ENCODE peak calls at places on chromosomes 7 and 10, in five cellular contexts. N is HEK293T; F is nephron progenitor cell; E is cardiac muscle cell; Q is stimulated activated CD8-positive, alpha-beta memory T cell treated with anti-CD3 and anti-CD28 coated beads, Interleukin-15, amount 100 ng/mL, for 24 hours. T is an unnamed sample.

GRCh38 chr10:33600381-33600780 is 265.9 kb upstream of the NRP1 start:
- DNase-seq in N (no peak), F (no peak), E (no peak), Q (no peak), T (no peak)

GRCh38 chr7:2441430-2442058 is 34.7 kb downstream of the GRIFIN start:
- DNase-seq in N (no peak), F (no peak), E (no peak), Q (no peak), T (no peak)

GRCh38 chr10:103542764-103543616 is 49.5 kb downstream of the NEURL1 start:
- DNase-seq in N (peak), F (peak), E (peak), Q (no peak), T (peak)

GRCh38 chr7:85023066-85023687 is 163.7 kb downstream of the SEMA3D start:
- DNase-seq in N (no peak), F (peak), E (peak), Q (no peak), T (peak)

GRCh38 chr7:150977382-150978135 is 562 bp downstream of the KCNH2 start:
- DNase-seq in N (no peak), F (no peak), E (peak), Q (no peak), T (no peak)

GRCh38 chr10:17144757-17145156 is 15.1 kb upstream of the CUBN start:
- DNase-seq in N (no peak), F (no peak), E (no peak), Q (peak), T (no peak)

GRCh38 chr7:66682350-66683093 is 53.8 kb downstream of the KCTD7 start:
- DNase-seq in N (peak), F (no peak), E (peak), Q (no peak), T (no peak)

GRCh38 chr10:29533696-29534285 is 101.0 kb downstream of the SVIL start:
- DNase-seq in N (peak), F (no peak), E (no peak), Q (no peak), T (no peak)

GRCh38 chr10:121695731-121696464 is 97.7 kb upstream of the FGFR2 start:
- DNase-seq in N (no peak), F (no peak), E (no peak), Q (no peak), T (no peak)

GRCh38 chr7:97005764-97006145 is 402 bp downstream of the DLX6 start:
- DNase-seq in N (peak), F (no peak), E (no peak), Q (no peak), T (no peak)

GRCh38 chr10:6918305-6918704 is 338.2 kb upstream of the PRKCQ start:
- DNase-seq in N (peak), F (peak), E (no peak), Q (peak), T (no peak)

GRCh38 chr7:71511361-71511807 is 379.4 kb downstream of the GALNT17 start:
- DNase-seq in N (no peak), F (no peak), E (peak), Q (no peak), T (no peak)

GRCh38 chr10:114541081-114541833 is 116.8 kb downstream of the ABLIM1 start:
- DNase-seq in N (no peak), F (no peak), E (no peak), Q (no peak), T (peak)

GRCh38 chr7:111678986-111679385 is 116.7 kb upstream of the IMMP2L start:
- DNase-seq in N (no peak), F (no peak), E (no peak), Q (no peak), T (no peak)

GRCh38 chr10:88254091-88254490 is 329.0 kb downstream of the RNLS start:
- DNase-seq in N (no peak), F (no peak), E (no peak), Q (no peak), T (peak)

GRCh38 chr10:113199459-113199858 is 249.4 kb downstream of the TCF7L2 start:
- DNase-seq in N (no peak), F (no peak), E (no peak), Q (no peak), T (no peak)

GRCh38 chr10:28328346-28328745 is 25.5 kb upstream of the MPP7 start:
- DNase-seq in N (no peak), F (no peak), E (no peak), Q (no peak), T (no peak)

GRCh38 chr10:133310789-133311188 is 2.1 kb downstream of the ZNF511 start:
- DNase-seq in N (no peak), F (no peak), E (no peak), Q (no peak), T (no peak)

GRCh38 chr10:109899578-109900355 is 23.5 kb downstream of the XPNPEP1 start:
- DNase-seq in N (no peak), F (no peak), E (no peak), Q (no peak), T (no peak)

GRCh38 chr10:14285941-14286555 is 44.7 kb downstream of the FRMD4A start:
- DNase-seq in N (no peak), F (no peak), E (no peak), Q (no peak), T (no peak)

GRCh38 chr10:17841055-17841454 is 31.9 kb downstream of the MRC1 start:
- DNase-seq in N (no peak), F (no peak), E (no peak), Q (no peak), T (no peak)

GRCh38 chr10:21134645-21135395 is 237.7 kb upstream of the NEBL start:
- DNase-seq in N (no peak), F (no peak), E (no peak), Q (no peak), T (peak)

GRCh38 chr10:69644658-69645295 is 14.7 kb downstream of the FAM241B start:
- DNase-seq in N (peak), F (peak), E (peak), Q (peak), T (peak)

GRCh38 chr7:108165726-108166125 is 35.6 kb upstream of the LAMB4 start:
- DNase-seq in N (no peak), F (no peak), E (no peak), Q (no peak), T (no peak)

GRCh38 chr7:116429986-116430619 is 69.4 kb upstream of the CAV2 start:
- DNase-seq in N (no peak), F (no peak), E (no peak), Q (no peak), T (no peak)

GRCh38 chr7:82388138-82388537 is 55.4 kb downstream of the CACNA2D1 start:
- DNase-seq in N (no peak), F (no peak), E (no peak), Q (no peak), T (no peak)

GRCh38 chr7:50379082-50379481 is 71.1 kb downstream of the FIGNL1 start:
- DNase-seq in N (no peak), F (no peak), E (peak), Q (no peak), T (peak)

T was measured in hepatocyte.